ENCODE peak calls at places on chromosomes 1 and 21, in four cellular contexts. D is IMR-90, Y is astrocyte, X is breast epithelium. W is an unnamed sample.

GRCh38 chr1:42340093-42340492 is 5.1 kb upstream of the FOXJ3 start:
- DNase-seq in X (no peak), Y (no peak), D (peak; percentile 16), W (no peak)

GRCh38 chr1:224565186-224565585 is 50.9 kb upstream of the CNIH3 start:
- DNase-seq in Y (peak; percentile 90), X (peak; percentile 30), D (peak; percentile 92), W (no peak)

GRCh38 chr21:31110430-31110829 is 72.2 kb upstream of the KRTAP19-8 start:
- DNase-seq in D (no peak), X (no peak), Y (no peak), W (no peak)

GRCh38 chr1:1989102-1989542 is 14.5 kb downstream of the CFAP74 start:
- DNase-seq in D (peak; percentile 6), Y (peak; percentile 3), X (no peak), W (no peak)

GRCh38 chr1:193558491-193559028 is 372.1 kb upstream of the B3GALT2 start:
- DNase-seq in D (peak; percentile 91), Y (peak; percentile 89), X (peak; percentile 27), W (no peak)

GRCh38 chr21:14550200-14550599 is 4.1 kb upstream of the SAMSN1 start:
- DNase-seq in X (no peak), D (no peak), Y (no peak), W (no peak)

GRCh38 chr1:200334661-200335256 is 75.1 kb downstream of the ZNF281 start:
- DNase-seq in Y (no peak), D (no peak), X (no peak), W (no peak)

GRCh38 chr1:36279110-36279788 is 26.9 kb upstream of the SH3D21 start:
- DNase-seq in D (peak; percentile 66), Y (peak; percentile 68), X (no peak), W (no peak)

GRCh38 chr1:204318324-204318723 is 41.4 kb downstream of the PLEKHA6 start:
- DNase-seq in X (no peak), D (no peak), Y (no peak), W (no peak)

GRCh38 chr1:156894711-156895407 is 1.3 kb downstream of the PEAR1 start:
- DNase-seq in D (peak; percentile 30), X (no peak), Y (no peak), W (peak; percentile 91)

GRCh38 chr1:67372136-67372535 is 58.1 kb downstream of the SERBP1 start:
- DNase-seq in D (peak; percentile 46), X (no peak), Y (peak; percentile 22), W (no peak)

GRCh38 chr21:39022901-39023693 is 160.2 kb downstream of the PSMG1 start:
- DNase-seq in Y (peak; percentile 66), X (peak; percentile 85), D (peak; percentile 28), W (no peak)

GRCh38 chr1:43868741-43869067 is 64.9 kb upstream of the ARTN start:
- DNase-seq in Y (peak; percentile 75), D (peak; percentile 83), X (no peak), W (no peak)

GRCh38 chr1:38530957-38531356 is 328.6 kb downstream of the RRAGC start:
- DNase-seq in Y (no peak), D (no peak), X (no peak), W (no peak)

GRCh38 chr1:202692959-202693555 is 17.2 kb downstream of the SYT2 start:
- DNase-seq in Y (peak; percentile 42), D (peak; percentile 71), X (no peak), W (no peak)
- TF ChIP-seq CTCF in Y (peak; percentile 5), D (peak; percentile 9), X (no peak), W (no peak)

DNA sequence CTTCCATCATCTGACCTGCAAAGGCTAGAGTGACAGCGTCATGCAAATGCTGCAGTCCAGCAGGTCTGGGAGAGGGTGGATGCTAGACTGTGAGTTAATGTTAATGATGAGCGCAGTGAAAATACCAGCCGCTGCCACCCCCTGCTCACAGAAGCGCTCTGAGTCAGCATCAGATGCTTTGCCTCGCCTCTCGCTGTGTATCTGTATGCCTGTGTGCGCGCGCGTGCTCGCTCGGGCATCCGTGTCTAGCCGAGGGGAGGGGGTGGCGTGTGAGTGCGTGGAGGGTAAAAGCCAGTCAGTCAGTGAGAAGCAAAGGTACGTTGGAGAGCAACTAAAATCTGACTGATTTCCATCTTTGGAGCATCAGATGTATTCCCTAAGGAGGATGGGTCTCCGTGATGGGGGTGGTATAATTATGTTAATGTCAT is 858.7 kb downstream of the USP25 start:
- DNase-seq in Y (peak; percentile 90), X (peak; percentile 66), D (peak; percentile 84), W (peak; percentile 76)
- H3K4me3 ChIP-seq in Y (peak overlapping the region; percentile 63), X (peak overlapping the region; percentile 67), D (peak overlapping the region; percentile 46), W (peak overlapping the region; percentile 69)

GRCh38 chr1:88061830-88062177 is 622.3 kb upstream of the PKN2 start:
- DNase-seq in Y (peak; percentile 37), D (peak; percentile 20), X (no peak), W (no peak)
- TF ChIP-seq CTCF in Y (no peak), D (no peak), X (no peak), W (peak; percentile 21)

DNA sequence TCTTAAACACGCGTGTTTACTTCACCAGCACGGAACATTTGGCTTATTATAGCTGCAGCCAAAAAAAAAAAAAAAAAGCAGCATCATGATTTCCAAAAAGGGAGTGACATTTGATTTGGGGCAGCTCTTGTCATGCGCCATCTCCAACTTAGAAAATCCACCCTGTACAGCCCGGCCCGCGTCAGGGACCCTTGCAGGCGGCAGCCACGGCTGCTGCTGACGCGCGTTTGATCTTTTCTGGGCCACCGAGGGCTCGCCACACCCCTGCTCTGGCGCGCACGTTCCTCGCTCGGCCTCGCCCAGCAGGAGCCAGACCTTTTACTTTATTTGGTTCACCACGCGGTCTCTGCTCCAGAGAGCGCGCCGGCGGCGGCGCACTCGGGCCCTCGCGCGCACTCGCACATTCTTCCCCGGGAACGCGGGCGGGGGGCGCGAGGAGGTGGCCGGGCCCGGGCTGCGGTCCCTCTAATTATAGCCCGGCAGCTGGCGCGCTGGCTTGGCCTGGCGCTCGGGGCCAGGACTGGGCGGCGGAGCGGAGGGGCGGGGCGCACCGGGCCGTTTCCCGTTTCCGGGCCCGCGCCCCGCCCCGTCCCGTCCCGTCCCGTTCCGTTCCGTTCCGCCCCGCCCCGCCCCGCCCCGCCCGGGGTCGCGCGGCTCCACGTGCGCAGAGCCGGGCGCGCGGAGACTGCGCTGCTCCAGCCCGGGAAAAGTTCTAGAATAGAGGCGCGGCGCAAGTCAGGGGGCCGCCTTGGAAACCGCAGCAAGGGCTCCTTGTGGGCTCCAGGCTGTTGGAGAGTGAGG is 10.2 kb downstream of the IRF2BP2 start:
- DNase-seq in X (peak; percentile 80), D (peak; percentile 82), Y (peak; percentile 82), W (peak; percentile 96)
- H3K4me3 ChIP-seq in X (peak overlapping the region; percentile 82), D (peak overlapping the region; percentile 51), Y (peak overlapping the region; percentile 57), W (peak overlapping the region; percentile 67)

W was measured in coronary artery.